ENCODE peak calls at places on chromosomes 1 and 21, in six cellular contexts. One of them, this sample, is unnamed.

GRCh38 chr1:56915960-56916359 is 49.9 kb downstream of the C8B start:
- DNase-seq in upper lobe of left lung: peak
- DNase-seq in activated B cell treated with CpG ODN at 0.5 μM for 24 hours: no peak
- DNase-seq in testis: no peak
- DNase-seq in colonic mucosa: no peak
- DNase-seq in transverse colon: no peak
- DNase-seq in this sample: no peak

GRCh38 chr1:53552146-53552940 is 93.1 kb downstream of the DMRTB1 start:
- DNase-seq in upper lobe of left lung: no peak
- DNase-seq in activated B cell treated with CpG ODN at 0.5 μM for 24 hours: peak
- DNase-seq in testis: no peak
- DNase-seq in colonic mucosa: no peak
- DNase-seq in transverse colon: no peak
- DNase-seq in this sample: no peak

GRCh38 chr1:228471762-228472398 is 15.3 kb upstream of the RNF187 start:
- DNase-seq in upper lobe of left lung: no peak
- DNase-seq in activated B cell treated with CpG ODN at 0.5 μM for 24 hours: no peak
- DNase-seq in testis: no peak
- DNase-seq in colonic mucosa: peak
- DNase-seq in transverse colon: no peak
- DNase-seq in this sample: no peak

GRCh38 chr21:34730194-34730593 is 61.4 kb downstream of the CLIC6 start:
- DNase-seq in upper lobe of left lung: no peak
- DNase-seq in activated B cell treated with CpG ODN at 0.5 μM for 24 hours: no peak
- DNase-seq in testis: no peak
- DNase-seq in colonic mucosa: no peak
- DNase-seq in transverse colon: no peak
- DNase-seq in this sample: no peak

GRCh38 chr1:92091625-92092024 is 11.5 kb downstream of the BTBD8 start:
- DNase-seq in upper lobe of left lung: no peak
- DNase-seq in activated B cell treated with CpG ODN at 0.5 μM for 24 hours: no peak
- DNase-seq in testis: no peak
- DNase-seq in colonic mucosa: no peak
- DNase-seq in transverse colon: no peak
- DNase-seq in this sample: no peak

GRCh38 chr1:36160388-36160948 is 4.5 kb downstream of the MAP7D1 start:
- DNase-seq in upper lobe of left lung: no peak
- DNase-seq in activated B cell treated with CpG ODN at 0.5 μM for 24 hours: no peak
- DNase-seq in testis: no peak
- DNase-seq in colonic mucosa: no peak
- DNase-seq in transverse colon: no peak
- DNase-seq in this sample: no peak

GRCh38 chr21:34698270-34699015 is 29.6 kb downstream of the CLIC6 start:
- DNase-seq in upper lobe of left lung: no peak
- DNase-seq in activated B cell treated with CpG ODN at 0.5 μM for 24 hours: no peak
- DNase-seq in testis: no peak
- DNase-seq in colonic mucosa: no peak
- DNase-seq in transverse colon: no peak
- DNase-seq in this sample: no peak

GRCh38 chr1:234730542-234731370 is 120.8 kb upstream of the IRF2BP2 start:
- DNase-seq in upper lobe of left lung: no peak
- DNase-seq in activated B cell treated with CpG ODN at 0.5 μM for 24 hours: peak
- DNase-seq in testis: no peak
- DNase-seq in colonic mucosa: no peak
- DNase-seq in transverse colon: no peak
- DNase-seq in this sample: no peak

GRCh38 chr1:224762701-224763100 is 146.6 kb downstream of the CNIH3 start:
- DNase-seq in upper lobe of left lung: no peak
- DNase-seq in activated B cell treated with CpG ODN at 0.5 μM for 24 hours: no peak
- DNase-seq in testis: no peak
- DNase-seq in colonic mucosa: no peak
- DNase-seq in transverse colon: no peak
- DNase-seq in this sample: no peak

GRCh38 chr1:180909462-180909976 is 3.2 kb upstream of the KIAA1614 start:
- DNase-seq in upper lobe of left lung: no peak
- DNase-seq in activated B cell treated with CpG ODN at 0.5 μM for 24 hours: no peak
- DNase-seq in testis: no peak
- DNase-seq in colonic mucosa: no peak
- DNase-seq in transverse colon: no peak
- DNase-seq in this sample: no peak

GRCh38 chr1:66275601-66276023 is 258.3 kb upstream of the SGIP1 start:
- DNase-seq in upper lobe of left lung: peak
- DNase-seq in activated B cell treated with CpG ODN at 0.5 μM for 24 hours: no peak
- DNase-seq in testis: peak
- DNase-seq in colonic mucosa: no peak
- DNase-seq in transverse colon: peak
- DNase-seq in this sample: no peak

GRCh38 chr1:205535866-205536758 is 31.6 kb downstream of the CDK18 start:
- DNase-seq in upper lobe of left lung: peak
- DNase-seq in activated B cell treated with CpG ODN at 0.5 μM for 24 hours: peak
- DNase-seq in testis: no peak
- DNase-seq in colonic mucosa: peak
- DNase-seq in transverse colon: peak
- DNase-seq in this sample: peak

GRCh38 chr1:105664495-105664894 is 1392.0 kb upstream of the PRMT6 start:
- DNase-seq in upper lobe of left lung: no peak
- DNase-seq in activated B cell treated with CpG ODN at 0.5 μM for 24 hours: no peak
- DNase-seq in testis: no peak
- DNase-seq in colonic mucosa: no peak
- DNase-seq in transverse colon: no peak
- DNase-seq in this sample: no peak

GRCh38 chr1:3836421-3836820 is 20.6 kb downstream of the CEP104 start:
- DNase-seq in upper lobe of left lung: no peak
- DNase-seq in activated B cell treated with CpG ODN at 0.5 μM for 24 hours: no peak
- DNase-seq in testis: no peak
- DNase-seq in colonic mucosa: no peak
- DNase-seq in transverse colon: no peak
- DNase-seq in this sample: no peak

GRCh38 chr1:1099506-1100183 is 16.2 kb downstream of the C1orf159 start:
- DNase-seq in upper lobe of left lung: no peak
- DNase-seq in activated B cell treated with CpG ODN at 0.5 μM for 24 hours: no peak
- DNase-seq in testis: no peak
- DNase-seq in colonic mucosa: no peak
- DNase-seq in transverse colon: no peak
- DNase-seq in this sample: no peak

GRCh38 chr1:56904706-56905105 is 50.1 kb downstream of the C8A start:
- DNase-seq in upper lobe of left lung: no peak
- DNase-seq in activated B cell treated with CpG ODN at 0.5 μM for 24 hours: no peak
- DNase-seq in testis: no peak
- DNase-seq in colonic mucosa: no peak
- DNase-seq in transverse colon: no peak
- DNase-seq in this sample: no peak

GRCh38 chr1:11731719-11732283 is 4.1 kb upstream of the AGTRAP start:
- DNase-seq in upper lobe of left lung: peak
- DNase-seq in activated B cell treated with CpG ODN at 0.5 μM for 24 hours: no peak
- DNase-seq in testis: peak
- DNase-seq in colonic mucosa: peak
- DNase-seq in transverse colon: peak
- DNase-seq in this sample: no peak

GRCh38 chr1:9767964-9768668 is 55.6 kb downstream of the CLSTN1 start:
- DNase-seq in upper lobe of left lung: no peak
- DNase-seq in activated B cell treated with CpG ODN at 0.5 μM for 24 hours: no peak
- DNase-seq in testis: peak
- DNase-seq in colonic mucosa: peak
- DNase-seq in transverse colon: peak
- DNase-seq in this sample: no peak

GRCh38 chr1:45423907-45424678 is 66.9 kb downstream of the TESK2 start:
- DNase-seq in upper lobe of left lung: no peak
- DNase-seq in activated B cell treated with CpG ODN at 0.5 μM for 24 hours: no peak
- DNase-seq in testis: no peak
- DNase-seq in colonic mucosa: no peak
- DNase-seq in transverse colon: no peak
- DNase-seq in this sample: no peak

GRCh38 chr1:207071426-207071825 is 17.2 kb upstream of the C4BPB start:
- DNase-seq in upper lobe of left lung: no peak
- DNase-seq in activated B cell treated with CpG ODN at 0.5 μM for 24 hours: no peak
- DNase-seq in testis: no peak
- DNase-seq in colonic mucosa: no peak
- DNase-seq in transverse colon: no peak
- DNase-seq in this sample: no peak

GRCh38 chr1:84386716-84387479 is 11.4 kb upstream of the DNASE2B start:
- DNase-seq in upper lobe of left lung: no peak
- DNase-seq in activated B cell treated with CpG ODN at 0.5 μM for 24 hours: no peak
- DNase-seq in testis: no peak
- DNase-seq in colonic mucosa: no peak
- DNase-seq in transverse colon: no peak
- DNase-seq in this sample: no peak

GRCh38 chr21:38825901-38826300 is 20.2 kb downstream of the ETS2 start:
- DNase-seq in upper lobe of left lung: no peak
- DNase-seq in activated B cell treated with CpG ODN at 0.5 μM for 24 hours: no peak
- DNase-seq in testis: no peak
- DNase-seq in colonic mucosa: no peak
- DNase-seq in transverse colon: no peak
- DNase-seq in this sample: no peak

GRCh38 chr1:162404550-162405160 is 7.3 kb downstream of the SH2D1B start:
- DNase-seq in upper lobe of left lung: no peak
- DNase-seq in activated B cell treated with CpG ODN at 0.5 μM for 24 hours: no peak
- DNase-seq in testis: no peak
- DNase-seq in colonic mucosa: no peak
- DNase-seq in transverse colon: no peak
- DNase-seq in this sample: no peak

GRCh38 chr1:81804320-81804719 is 3.6 kb downstream of the ADGRL2 start:
- DNase-seq in upper lobe of left lung: no peak
- DNase-seq in activated B cell treated with CpG ODN at 0.5 μM for 24 hours: no peak
- DNase-seq in testis: no peak
- DNase-seq in colonic mucosa: no peak
- DNase-seq in transverse colon: no peak
- DNase-seq in this sample: no peak

GRCh38 chr21:16455978-16456377 is 726.2 kb downstream of the USP25 start:
- DNase-seq in upper lobe of left lung: no peak
- DNase-seq in activated B cell treated with CpG ODN at 0.5 μM for 24 hours: no peak
- DNase-seq in testis: no peak
- DNase-seq in colonic mucosa: no peak
- DNase-seq in transverse colon: no peak
- DNase-seq in this sample: no peak

GRCh38 chr1:190619724-190620123 is 142.1 kb upstream of the BRINP3 start:
- DNase-seq in upper lobe of left lung: no peak
- DNase-seq in activated B cell treated with CpG ODN at 0.5 μM for 24 hours: no peak
- DNase-seq in testis: no peak
- DNase-seq in colonic mucosa: no peak
- DNase-seq in transverse colon: no peak
- DNase-seq in this sample: no peak

GRCh38 chr1:190615818-190616217 is 138.2 kb upstream of the BRINP3 start:
- DNase-seq in upper lobe of left lung: no peak
- DNase-seq in activated B cell treated with CpG ODN at 0.5 μM for 24 hours: no peak
- DNase-seq in testis: no peak
- DNase-seq in colonic mucosa: no peak
- DNase-seq in transverse colon: no peak
- DNase-seq in this sample: no peak
- TF ChIP-seq CTCF in upper lobe of left lung: no peak
- TF ChIP-seq CTCF in activated B cell treated with CpG ODN at 0.5 μM for 24 hours: no peak
- TF ChIP-seq CTCF in testis: no peak
- TF ChIP-seq CTCF in colonic mucosa: no peak
- TF ChIP-seq CTCF in transverse colon: no peak
- TF ChIP-seq CTCF in this sample: no peak

DNA sequence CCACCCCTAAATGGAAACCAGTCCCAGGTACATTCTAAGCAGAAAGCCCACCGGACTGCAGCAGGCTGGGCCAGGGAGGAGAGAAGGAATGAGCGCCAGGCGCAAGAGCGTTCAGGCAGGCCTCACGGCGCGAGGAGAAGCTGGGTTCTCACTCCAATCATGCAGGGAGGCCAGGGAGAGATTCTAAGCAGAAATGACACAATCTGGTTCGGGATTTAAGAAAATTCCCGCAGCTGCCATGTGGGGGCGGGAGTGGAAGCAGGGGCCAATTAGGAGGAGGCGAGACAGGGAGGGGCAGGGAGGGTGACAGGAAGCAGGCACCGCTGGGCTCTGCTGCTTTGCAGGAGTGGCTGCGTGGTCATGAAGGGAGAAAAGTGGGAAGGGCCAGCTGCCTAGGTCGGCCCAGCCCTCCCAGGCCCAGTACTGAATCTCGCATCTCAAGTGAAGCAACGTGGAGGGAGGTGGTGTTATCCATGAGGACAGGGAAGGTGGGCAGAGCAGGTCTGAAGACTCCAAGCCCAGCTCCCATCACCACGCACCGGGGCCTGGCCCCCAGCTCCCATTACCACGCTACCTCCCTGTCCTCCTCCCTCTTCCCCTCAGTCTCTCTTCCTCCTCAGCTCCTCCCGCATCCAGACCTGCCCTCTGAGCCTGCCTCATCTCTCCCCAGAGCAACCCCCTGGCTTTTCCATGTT is 11.8 kb downstream of the NPHP4 start:
- DNase-seq in upper lobe of left lung: no peak
- DNase-seq in activated B cell treated with CpG ODN at 0.5 μM for 24 hours: no peak
- DNase-seq in testis: no peak
- DNase-seq in colonic mucosa: no peak
- DNase-seq in transverse colon: no peak
- DNase-seq in this sample: no peak
- TF ChIP-seq CTCF in upper lobe of left lung: no peak
- TF ChIP-seq CTCF in activated B cell treated with CpG ODN at 0.5 μM for 24 hours: no peak
- TF ChIP-seq CTCF in testis: no peak
- TF ChIP-seq CTCF in colonic mucosa: no peak
- TF ChIP-seq CTCF in transverse colon: no peak
- TF ChIP-seq CTCF in this sample: peak

DNA sequence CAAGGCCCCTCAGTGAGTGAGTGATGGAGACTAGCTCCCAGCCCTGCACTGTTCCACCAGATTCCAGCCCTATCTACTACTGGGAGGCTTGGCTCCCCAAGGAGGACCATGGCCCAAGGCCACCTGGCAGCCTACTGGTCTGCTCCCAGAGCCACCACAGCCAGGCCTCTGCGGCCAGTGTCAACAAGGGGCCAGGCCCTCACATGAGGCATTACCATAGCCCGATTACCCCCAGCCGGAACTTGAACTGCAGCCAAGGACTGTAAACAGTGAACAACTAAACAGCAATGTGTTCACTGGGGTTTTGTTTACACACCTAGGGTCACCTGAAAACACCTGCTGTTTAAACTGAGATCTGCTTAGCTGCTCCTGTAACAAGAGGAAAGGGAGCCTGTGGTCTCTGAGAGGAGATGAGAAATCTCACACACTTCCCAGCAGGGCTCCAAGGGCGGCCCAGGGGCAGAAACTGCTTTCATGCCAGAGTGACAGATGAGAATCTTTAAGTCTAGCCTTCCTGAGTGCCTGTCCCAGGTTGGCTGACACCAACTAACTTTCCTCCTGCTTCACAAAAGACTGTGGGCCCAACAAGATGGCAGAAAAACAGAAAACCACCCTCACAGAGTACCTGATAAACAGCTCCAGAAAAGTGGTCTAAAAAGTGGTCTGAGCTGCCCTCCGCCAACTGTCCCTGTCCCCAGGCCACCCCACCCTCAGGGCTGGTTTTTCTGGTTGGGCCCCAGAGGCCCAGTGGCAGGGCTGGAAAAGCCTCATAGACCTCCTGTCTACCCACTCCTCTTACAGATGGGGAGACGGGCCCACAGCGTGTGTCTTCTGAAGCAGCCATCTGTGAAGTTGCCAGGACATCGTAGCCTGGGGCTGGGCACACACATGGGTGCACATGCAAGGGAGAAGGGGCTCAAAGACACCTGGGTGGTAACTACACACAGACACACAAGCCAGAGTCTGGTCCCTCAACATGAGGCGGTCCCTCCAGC is 28.8 kb downstream of the MEF2D start:
- DNase-seq in upper lobe of left lung: peak
- DNase-seq in activated B cell treated with CpG ODN at 0.5 μM for 24 hours: no peak
- DNase-seq in testis: peak
- DNase-seq in colonic mucosa: peak
- DNase-seq in transverse colon: peak
- DNase-seq in this sample: no peak
- TF ChIP-seq CTCF in upper lobe of left lung: no peak
- TF ChIP-seq CTCF in activated B cell treated with CpG ODN at 0.5 μM for 24 hours: no peak
- TF ChIP-seq CTCF in testis: no peak
- TF ChIP-seq CTCF in colonic mucosa: no peak
- TF ChIP-seq CTCF in transverse colon: no peak
- TF ChIP-seq CTCF in this sample: no peak

GRCh38 chr1:99645699-99646531 is at the start of gene PALMD:
- DNase-seq in upper lobe of left lung: peak
- DNase-seq in activated B cell treated with CpG ODN at 0.5 μM for 24 hours: no peak
- DNase-seq in testis: peak
- DNase-seq in colonic mucosa: peak
- DNase-seq in transverse colon: peak
- DNase-seq in this sample: no peak
- TF ChIP-seq CTCF in upper lobe of left lung: no peak
- TF ChIP-seq CTCF in activated B cell treated with CpG ODN at 0.5 μM for 24 hours: no peak
- TF ChIP-seq CTCF in testis: no peak
- TF ChIP-seq CTCF in colonic mucosa: no peak
- TF ChIP-seq CTCF in transverse colon: no peak
- TF ChIP-seq CTCF in this sample: no peak